ENCODE peak calls at places on chromosome 14, in six cellular contexts. One of them, this sample, is unnamed.

GRCh38 chr14:29930283-29930682 is 2.6 kb upstream of the PRKD1 start:
- DNase-seq in prostate gland: no peak
- DNase-seq in K562: no peak
- DNase-seq in HCT116: no peak
- DNase-seq in upper lobe of left lung: no peak
- DNase-seq in breast epithelium: no peak
- DNase-seq in this sample: no peak

GRCh38 chr14:82667501-82667900 is 1133.8 kb upstream of the SEL1L start:
- DNase-seq in upper lobe of left lung: no peak
- DNase-seq in HCT116: no peak
- DNase-seq in prostate gland: peak; percentile 55
- DNase-seq in breast epithelium: no peak
- DNase-seq in K562: no peak
- DNase-seq in this sample: no peak

GRCh38 chr14:99517643-99518381 is 36.6 kb downstream of the CCNK start:
- DNase-seq in prostate gland: no peak
- DNase-seq in upper lobe of left lung: peak; percentile 68
- DNase-seq in K562: no peak
- DNase-seq in HCT116: no peak
- DNase-seq in breast epithelium: no peak
- DNase-seq in this sample: peak; percentile 78

GRCh38 chr14:59310644-59311043 is 122.2 kb downstream of the DAAM1 start:
- DNase-seq in K562: no peak
- DNase-seq in prostate gland: no peak
- DNase-seq in HCT116: no peak
- DNase-seq in upper lobe of left lung: no peak
- DNase-seq in breast epithelium: no peak
- DNase-seq in this sample: no peak

GRCh38 chr14:37403656-37404055 is 191.4 kb downstream of the FOXA1 start:
- DNase-seq in upper lobe of left lung: no peak
- DNase-seq in HCT116: no peak
- DNase-seq in K562: no peak
- DNase-seq in prostate gland: no peak
- DNase-seq in breast epithelium: no peak
- DNase-seq in this sample: no peak

GRCh38 chr14:81396108-81396507 is 4.0 kb downstream of the STON2 start:
- DNase-seq in prostate gland: no peak
- DNase-seq in upper lobe of left lung: no peak
- DNase-seq in HCT116: no peak
- DNase-seq in breast epithelium: no peak
- DNase-seq in K562: no peak
- DNase-seq in this sample: no peak

GRCh38 chr14:64363265-64363840 is 24.8 kb upstream of the MTHFD1 start:
- DNase-seq in HCT116: no peak
- DNase-seq in K562: peak; percentile 58
- DNase-seq in upper lobe of left lung: no peak
- DNase-seq in breast epithelium: no peak
- DNase-seq in prostate gland: no peak
- DNase-seq in this sample: no peak

GRCh38 chr14:100541621-100542560 is 45.3 kb downstream of the BEGAIN start:
- DNase-seq in upper lobe of left lung: peak; percentile 68
- DNase-seq in HCT116: no peak
- DNase-seq in breast epithelium: no peak
- DNase-seq in prostate gland: no peak
- DNase-seq in K562: no peak
- DNase-seq in this sample: no peak

GRCh38 chr14:100486025-100486828 is 101.0 kb downstream of the BEGAIN start:
- DNase-seq in breast epithelium: no peak
- DNase-seq in K562: peak; percentile 72
- DNase-seq in HCT116: no peak
- DNase-seq in prostate gland: no peak
- DNase-seq in upper lobe of left lung: peak; percentile 41
- DNase-seq in this sample: no peak

GRCh38 chr14:59020382-59020781 is 168.1 kb upstream of the DAAM1 start:
- DNase-seq in HCT116: peak; percentile 18
- DNase-seq in upper lobe of left lung: no peak
- DNase-seq in prostate gland: no peak
- DNase-seq in K562: peak; percentile 6
- DNase-seq in breast epithelium: no peak
- DNase-seq in this sample: no peak

GRCh38 chr14:104973215-104974145 is 4.7 kb downstream of the AHNAK2 start:
- DNase-seq in prostate gland: peak; percentile 83
- DNase-seq in HCT116: peak; percentile 98
- DNase-seq in breast epithelium: peak; percentile 93
- DNase-seq in K562: no peak
- DNase-seq in upper lobe of left lung: peak; percentile 89
- DNase-seq in this sample: peak; percentile 94

GRCh38 chr14:99862111-99862510 is 68.9 kb downstream of the EML1 start:
- DNase-seq in prostate gland: no peak
- DNase-seq in HCT116: no peak
- DNase-seq in K562: no peak
- DNase-seq in breast epithelium: no peak
- DNase-seq in upper lobe of left lung: no peak
- DNase-seq in this sample: no peak

GRCh38 chr14:89641495-89642162 is 224.6 kb upstream of the FOXN3 start:
- DNase-seq in K562: no peak
- DNase-seq in upper lobe of left lung: no peak
- DNase-seq in prostate gland: no peak
- DNase-seq in HCT116: no peak
- DNase-seq in breast epithelium: no peak
- DNase-seq in this sample: no peak

GRCh38 chr14:48398675-48399282 is 723.4 kb upstream of the MDGA2 start:
- DNase-seq in upper lobe of left lung: no peak
- DNase-seq in HCT116: peak; percentile 33
- DNase-seq in prostate gland: no peak
- DNase-seq in breast epithelium: no peak
- DNase-seq in K562: peak; percentile 12
- DNase-seq in this sample: no peak

GRCh38 chr14:21073921-21074320 is 3.8 kb downstream of the ARHGEF40 start:
- DNase-seq in upper lobe of left lung: no peak
- DNase-seq in prostate gland: no peak
- DNase-seq in K562: no peak
- DNase-seq in breast epithelium: no peak
- DNase-seq in HCT116: no peak
- DNase-seq in this sample: no peak

GRCh38 chr14:101723061-101723595 is 38.4 kb upstream of the PPP2R5C start:
- DNase-seq in prostate gland: no peak
- DNase-seq in upper lobe of left lung: no peak
- DNase-seq in HCT116: no peak
- DNase-seq in breast epithelium: no peak
- DNase-seq in K562: no peak
- DNase-seq in this sample: peak; percentile 18

GRCh38 chr14:57714487-57714899 is 151.4 kb downstream of the SLC35F4 start:
- DNase-seq in HCT116: no peak
- DNase-seq in K562: no peak
- DNase-seq in upper lobe of left lung: no peak
- DNase-seq in breast epithelium: no peak
- DNase-seq in prostate gland: no peak
- DNase-seq in this sample: no peak

GRCh38 chr14:79724934-79725717 is 486.2 kb downstream of the DIO2 start:
- DNase-seq in HCT116: no peak
- DNase-seq in K562: no peak
- DNase-seq in upper lobe of left lung: no peak
- DNase-seq in breast epithelium: no peak
- DNase-seq in prostate gland: no peak
- DNase-seq in this sample: no peak

GRCh38 chr14:65132855-65133254 is 30.5 kb upstream of the MAX start:
- DNase-seq in K562: peak; percentile 40
- DNase-seq in prostate gland: no peak
- DNase-seq in HCT116: no peak
- DNase-seq in breast epithelium: no peak
- DNase-seq in upper lobe of left lung: no peak
- DNase-seq in this sample: peak; percentile 65

GRCh38 chr14:53355581-53356112 is 202.5 kb upstream of the DDHD1 start:
- DNase-seq in HCT116: peak; percentile 39
- DNase-seq in upper lobe of left lung: peak; percentile 24
- DNase-seq in prostate gland: no peak
- DNase-seq in K562: no peak
- DNase-seq in breast epithelium: no peak
- DNase-seq in this sample: no peak

GRCh38 chr14:71416392-71416791 is 509.1 kb downstream of the PCNX1 start:
- DNase-seq in prostate gland: no peak
- DNase-seq in HCT116: no peak
- DNase-seq in breast epithelium: no peak
- DNase-seq in upper lobe of left lung: no peak
- DNase-seq in K562: peak; percentile 37
- DNase-seq in this sample: no peak

GRCh38 chr14:91419044-91419397 is 1.4 kb upstream of the CCDC88C start:
- DNase-seq in prostate gland: no peak
- DNase-seq in HCT116: no peak
- DNase-seq in K562: no peak
- DNase-seq in upper lobe of left lung: no peak
- DNase-seq in breast epithelium: no peak
- DNase-seq in this sample: no peak
- H3K4me3 ChIP-seq in prostate gland: no peak overlapping the region
- H3K4me3 ChIP-seq in HCT116: no peak overlapping the region
- H3K4me3 ChIP-seq in K562: no peak overlapping the region
- H3K4me3 ChIP-seq in upper lobe of left lung: peak overlapping the region; percentile 88
- H3K4me3 ChIP-seq in breast epithelium: peak overlapping the region; percentile 61
- H3K4me3 ChIP-seq in this sample: peak overlapping the region; percentile 65

GRCh38 chr14:55302367-55302766 is 31.1 kb downstream of the FBXO34 start:
- DNase-seq in upper lobe of left lung: no peak
- DNase-seq in breast epithelium: no peak
- DNase-seq in prostate gland: no peak
- DNase-seq in K562: no peak
- DNase-seq in HCT116: no peak
- DNase-seq in this sample: no peak
- H3K4me1 ChIP-seq in upper lobe of left lung: peaks cover 64% of the 10 kb centered on the region
- H3K4me1 ChIP-seq in breast epithelium: no peaks in the 10 kb centered on the region
- H3K4me1 ChIP-seq in prostate gland: peaks cover 9% of the 10 kb centered on the region
- H3K4me1 ChIP-seq in K562: no peaks in the 10 kb centered on the region
- H3K4me1 ChIP-seq in HCT116: peaks cover 18% of the 10 kb centered on the region
- H3K4me1 ChIP-seq in this sample: peaks cover 46% of the 10 kb centered on the region

DNA sequence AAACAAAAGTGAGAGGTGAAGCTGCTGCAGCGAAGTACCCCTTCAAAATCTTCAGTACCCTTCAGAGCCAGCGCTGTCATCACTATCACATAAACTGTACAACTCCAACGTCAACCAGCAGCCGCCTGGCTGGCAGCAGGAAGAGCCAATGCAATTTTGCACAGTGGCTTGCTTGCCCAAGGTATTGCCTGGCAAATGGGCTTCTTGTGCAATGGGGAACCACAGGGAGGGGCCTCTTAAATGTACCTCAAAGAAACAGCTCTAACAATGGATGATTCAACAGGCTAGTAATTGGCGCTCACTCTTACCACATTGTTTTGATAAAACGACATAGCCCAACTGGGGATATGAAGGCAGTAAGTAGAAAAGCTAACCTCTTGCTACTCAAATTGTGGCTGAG is 125.5 kb upstream of the HIF1A start:
- DNase-seq in breast epithelium: peak; percentile 66
- DNase-seq in prostate gland: no peak
- DNase-seq in K562: no peak
- DNase-seq in HCT116: no peak
- DNase-seq in upper lobe of left lung: no peak
- DNase-seq in this sample: peak; percentile 74
- TF ChIP-seq POLR2AphosphoS5 in breast epithelium: no peak
- TF ChIP-seq POLR2AphosphoS5 in prostate gland: no peak
- TF ChIP-seq POLR2AphosphoS5 in K562: no peak
- TF ChIP-seq POLR2AphosphoS5 in HCT116: no peak
- TF ChIP-seq POLR2AphosphoS5 in upper lobe of left lung: peak; percentile 94
- TF ChIP-seq POLR2AphosphoS5 in this sample: peak; percentile 57

GRCh38 chr14:103172921-103173320 is 49.7 kb downstream of the TNFAIP2 start:
- DNase-seq in breast epithelium: no peak
- DNase-seq in HCT116: no peak
- DNase-seq in upper lobe of left lung: no peak
- DNase-seq in prostate gland: no peak
- DNase-seq in K562: no peak
- DNase-seq in this sample: no peak

GRCh38 chr14:103164006-103164405 is 40.7 kb downstream of the TNFAIP2 start:
- DNase-seq in prostate gland: no peak
- DNase-seq in breast epithelium: no peak
- DNase-seq in K562: no peak
- DNase-seq in HCT116: no peak
- DNase-seq in upper lobe of left lung: no peak
- DNase-seq in this sample: no peak

GRCh38 chr14:103165323-103165722 is 42.1 kb downstream of the TNFAIP2 start:
- DNase-seq in upper lobe of left lung: no peak
- DNase-seq in HCT116: no peak
- DNase-seq in K562: no peak
- DNase-seq in breast epithelium: no peak
- DNase-seq in prostate gland: no peak
- DNase-seq in this sample: no peak

GRCh38 chr14:103164786-103165185 is 41.5 kb downstream of the TNFAIP2 start:
- DNase-seq in upper lobe of left lung: peak; percentile 62
- DNase-seq in HCT116: no peak
- DNase-seq in prostate gland: no peak
- DNase-seq in K562: no peak
- DNase-seq in breast epithelium: no peak
- DNase-seq in this sample: no peak

DNA sequence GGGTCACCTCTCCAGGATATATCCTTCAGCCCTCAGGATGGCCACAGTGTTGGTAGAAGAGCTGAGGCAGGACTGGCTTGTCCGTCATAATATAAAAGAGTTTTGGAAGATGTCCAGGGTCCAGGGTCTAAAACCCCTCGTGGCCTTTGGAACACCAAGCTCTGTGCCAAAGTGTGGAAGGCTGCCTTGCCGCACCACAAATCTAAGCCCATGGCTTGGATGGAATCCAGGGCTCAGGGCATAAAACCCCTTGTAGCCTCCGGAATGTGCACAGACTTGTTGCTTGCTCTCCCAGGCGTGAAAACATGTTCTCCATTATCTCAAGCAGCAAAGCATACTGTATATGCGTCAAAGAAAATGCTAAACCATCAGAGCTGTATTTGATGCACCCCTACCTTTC is 46.7 kb downstream of the TNFAIP2 start:
- DNase-seq in K562: no peak
- DNase-seq in prostate gland: no peak
- DNase-seq in breast epithelium: no peak
- DNase-seq in HCT116: no peak
- DNase-seq in upper lobe of left lung: no peak
- DNase-seq in this sample: no peak
- H3K4me3 ChIP-seq in K562: no peak overlapping the region
- H3K4me3 ChIP-seq in prostate gland: no peak overlapping the region
- H3K4me3 ChIP-seq in breast epithelium: no peak overlapping the region
- H3K4me3 ChIP-seq in HCT116: no peak overlapping the region
- H3K4me3 ChIP-seq in upper lobe of left lung: no peak overlapping the region
- H3K4me3 ChIP-seq in this sample: no peak overlapping the region

GRCh38 chr14:95428557-95428956 is 87.9 kb downstream of the SYNE3 start:
- DNase-seq in K562: no peak
- DNase-seq in prostate gland: no peak
- DNase-seq in upper lobe of left lung: no peak
- DNase-seq in breast epithelium: no peak
- DNase-seq in HCT116: no peak
- DNase-seq in this sample: no peak
- H3K4me1 ChIP-seq in K562: no peaks in the 10 kb centered on the region
- H3K4me1 ChIP-seq in prostate gland: no peaks in the 10 kb centered on the region
- H3K4me1 ChIP-seq in upper lobe of left lung: no peaks in the 10 kb centered on the region
- H3K4me1 ChIP-seq in breast epithelium: no peaks in the 10 kb centered on the region
- H3K4me1 ChIP-seq in HCT116: peaks cover 3% of the 10 kb centered on the region
- H3K4me1 ChIP-seq in this sample: peaks cover 4% of the 10 kb centered on the region

This sample was measured in suprapubic skin.